ENCODE peak calls at places on chromosomes 5 and 9, in four cellular contexts. N is foreskin fibroblast, E is mammary epithelial cell, Y is choroid plexus epithelial cell. X is an unnamed sample.

GRCh38 chr5:142749321-142749720 is 20.9 kb upstream of the ARHGAP26 start:
- DNase-seq in N (peak), Y (peak), E (peak), X (peak)

GRCh38 chr5:149002053-149002452 is 60.8 kb downstream of the SH3TC2 start:
- DNase-seq in N (peak), Y (peak), E (peak), X (peak)

GRCh38 chr5:150758210-150758533 is 645 bp downstream of the DCTN4 start:
- DNase-seq in N (no peak), E (no peak), Y (no peak), X (no peak)

GRCh38 chr9:114046876-114047275 is 31.2 kb downstream of the AMBP start:
- DNase-seq in N (peak), E (peak), Y (no peak), X (no peak)

GRCh38 chr5:94618493-94619328 is at the start of the genes KIAA0825 and SLF1:
- DNase-seq in E (peak), Y (peak), N (peak), X (peak)

GRCh38 chr9:92141144-92142129 is 26.2 kb upstream of the SPTLC1 start:
- DNase-seq in Y (peak), N (peak), E (peak), X (no peak)

GRCh38 chr5:73282923-73283322 is 109.9 kb downstream of the TMEM174 start:
- DNase-seq in Y (no peak), N (no peak), E (no peak), X (no peak)

GRCh38 chr5:134902071-134902801 is 2.7 kb upstream of the PCBD2 start:
- DNase-seq in N (peak), Y (no peak), E (no peak), X (no peak)

GRCh38 chr9:135128035-135128670 is 40.7 kb downstream of the OLFM1 start:
- DNase-seq in N (no peak), E (no peak), Y (no peak), X (no peak)

GRCh38 chr5:318341-318897 is 3.1 kb upstream of the AHRR start:
- DNase-seq in Y (peak), E (peak), N (peak), X (peak)

GRCh38 chr5:144195443-144195842 is 24.8 kb downstream of the KCTD16 start:
- DNase-seq in Y (no peak), E (no peak), N (no peak), X (no peak)

GRCh38 chr5:178529080-178529479 is 61.1 kb downstream of the COL23A1 start:
- DNase-seq in Y (no peak), E (no peak), N (no peak), X (no peak)

GRCh38 chr9:100669968-100670367 is 92.1 kb downstream of the CAVIN4 start:
- DNase-seq in E (no peak), N (no peak), Y (no peak), X (no peak)

DNA sequence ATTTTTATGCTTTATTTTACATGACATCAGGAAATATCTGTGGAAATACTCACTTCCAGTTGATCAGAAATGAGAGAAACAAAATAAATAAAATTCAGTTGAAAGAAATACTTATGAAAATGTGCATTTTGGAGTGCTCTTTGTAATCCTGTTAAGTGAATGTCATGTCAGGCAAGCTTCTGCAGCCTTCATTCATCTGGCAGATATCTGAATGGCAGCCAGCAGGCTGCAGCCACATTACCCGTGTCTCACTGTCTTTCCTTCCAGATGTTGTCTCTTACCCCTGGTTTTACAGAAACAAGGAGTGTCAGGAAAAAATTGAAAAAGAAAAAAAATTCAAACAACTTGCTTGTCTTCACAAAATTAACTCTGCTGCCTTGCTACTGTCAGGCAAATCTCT is 445.0 kb upstream of the RIOK2 start:
- DNase-seq in N (peak), E (no peak), Y (no peak), X (no peak)
- TF ChIP-seq CTCF in N (no peak), E (no peak), Y (no peak), X (no peak)

GRCh38 chr9:128553695-128554094 is 1.3 kb downstream of the SPTAN1 start:
- DNase-seq in N (peak), Y (peak), E (peak), X (peak)

GRCh38 chr9:128551652-128552152 is 685 bp upstream of the SPTAN1 start:
- DNase-seq in Y (peak), E (no peak), N (no peak), X (no peak)

GRCh38 chr9:128552744-128553221 is 396 bp downstream of the SPTAN1 start:
- DNase-seq in N (no peak), E (no peak), Y (peak), X (peak)

GRCh38 chr9:128550770-128551651 is 1.4 kb upstream of the SPTAN1 start:
- DNase-seq in Y (peak), N (no peak), E (peak), X (no peak)

DNA sequence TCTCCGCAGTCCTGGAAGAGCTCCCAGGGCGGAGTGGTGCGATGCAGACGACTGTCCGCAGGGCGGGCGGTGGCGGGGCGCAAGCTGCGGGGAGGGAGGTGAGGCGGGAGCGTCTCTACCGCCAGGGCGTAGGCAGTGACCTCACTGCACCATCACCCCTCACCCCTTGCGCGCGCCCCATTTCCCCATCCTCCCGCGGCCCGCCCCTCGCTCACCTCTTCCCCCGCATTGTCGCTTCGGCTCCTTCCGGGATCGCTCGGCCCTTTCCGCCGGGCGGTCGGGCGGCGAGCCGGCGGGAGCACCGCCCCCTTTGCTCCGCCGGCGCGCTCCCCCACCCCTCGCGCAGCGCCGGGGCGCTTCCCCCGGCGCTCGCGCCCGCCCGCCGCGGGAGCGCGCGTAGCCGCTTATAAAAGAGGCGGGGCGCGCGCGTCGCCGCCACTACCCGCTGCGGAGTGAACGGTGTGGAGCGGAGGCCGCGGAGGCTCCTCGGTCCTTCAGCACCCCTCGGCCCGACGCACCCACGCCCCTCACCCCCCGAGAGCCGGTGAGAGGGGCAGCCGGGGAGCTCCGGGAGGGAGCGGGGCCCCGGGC is at the start of gene SPTAN1:
- DNase-seq in Y (peak), N (peak), E (peak), X (peak)
- TF ChIP-seq CTCF in Y (no peak), N (no peak), E (no peak), X (no peak)

GRCh38 chr5:176619203-176619568 is 9.2 kb upstream of the GPRIN1 start:
- DNase-seq in E (peak), Y (peak), N (peak), X (no peak)
- TF ChIP-seq CTCF in E (peak), Y (peak), N (peak), X (no peak)

GRCh38 chr5:152271420-152271819 is 133.7 kb downstream of the NMUR2 start:
- DNase-seq in Y (peak), E (peak), N (no peak), X (peak)
- TF ChIP-seq CTCF in Y (peak), E (peak), N (no peak), X (peak)

GRCh38 chr9:137168907-137169763 is 716 bp downstream of the LRRC26 start:
- DNase-seq in N (peak), Y (peak), E (peak), X (peak)
- TF ChIP-seq CTCF in N (no peak), Y (no peak), E (no peak), X (no peak)